ENCODE peak calls at places on chromosomes 5 and 9, in four cellular contexts. One of them, this sample, is unnamed.

GRCh38 chr5:150065886-150066285 is 20.5 kb downstream of the CSF1R start:
- DNase-seq in progenitor cell of endocrine pancreas: no peak
- DNase-seq in stimulated activated CD4-positive, alpha-beta T cell treated with anti-CD3 and anti-CD28 coated beads, Interleukin-2, amount 100 ng/mL, for 4 hours: no peak
- DNase-seq in iris pigment epithelial cell: peak; percentile 18
- DNase-seq in this sample: no peak

GRCh38 chr5:179732918-179733763 is 519 bp downstream of the MAML1 start:
- DNase-seq in progenitor cell of endocrine pancreas: peak; percentile 29
- DNase-seq in stimulated activated CD4-positive, alpha-beta T cell treated with anti-CD3 and anti-CD28 coated beads, Interleukin-2, amount 100 ng/mL, for 4 hours: peak; percentile 9
- DNase-seq in iris pigment epithelial cell: peak; percentile 39
- DNase-seq in this sample: peak; percentile 23

GRCh38 chr9:6686396-6686795 is 40.9 kb upstream of the GLDC start:
- DNase-seq in progenitor cell of endocrine pancreas: no peak
- DNase-seq in stimulated activated CD4-positive, alpha-beta T cell treated with anti-CD3 and anti-CD28 coated beads, Interleukin-2, amount 100 ng/mL, for 4 hours: no peak
- DNase-seq in iris pigment epithelial cell: peak; percentile 55
- DNase-seq in this sample: no peak

GRCh38 chr5:79641414-79641813 is 29.2 kb downstream of the TENT2 start:
- DNase-seq in progenitor cell of endocrine pancreas: no peak
- DNase-seq in stimulated activated CD4-positive, alpha-beta T cell treated with anti-CD3 and anti-CD28 coated beads, Interleukin-2, amount 100 ng/mL, for 4 hours: no peak
- DNase-seq in iris pigment epithelial cell: no peak
- DNase-seq in this sample: no peak

GRCh38 chr5:35371971-35372426 is 141.7 kb upstream of the PRLR start:
- DNase-seq in progenitor cell of endocrine pancreas: no peak
- DNase-seq in stimulated activated CD4-positive, alpha-beta T cell treated with anti-CD3 and anti-CD28 coated beads, Interleukin-2, amount 100 ng/mL, for 4 hours: no peak
- DNase-seq in iris pigment epithelial cell: no peak
- DNase-seq in this sample: no peak

GRCh38 chr9:124260769-124261603 is 3.2 kb downstream of the NEK6 start:
- DNase-seq in progenitor cell of endocrine pancreas: no peak
- DNase-seq in stimulated activated CD4-positive, alpha-beta T cell treated with anti-CD3 and anti-CD28 coated beads, Interleukin-2, amount 100 ng/mL, for 4 hours: no peak
- DNase-seq in iris pigment epithelial cell: peak; percentile 76
- DNase-seq in this sample: no peak

GRCh38 chr9:120970249-120970648 is 43.7 kb upstream of the TRAF1 start:
- DNase-seq in progenitor cell of endocrine pancreas: no peak
- DNase-seq in stimulated activated CD4-positive, alpha-beta T cell treated with anti-CD3 and anti-CD28 coated beads, Interleukin-2, amount 100 ng/mL, for 4 hours: no peak
- DNase-seq in iris pigment epithelial cell: peak; percentile 35
- DNase-seq in this sample: no peak

GRCh38 chr5:140038373-140038957 is 4.6 kb downstream of the NRG2 start:
- DNase-seq in progenitor cell of endocrine pancreas: no peak
- DNase-seq in stimulated activated CD4-positive, alpha-beta T cell treated with anti-CD3 and anti-CD28 coated beads, Interleukin-2, amount 100 ng/mL, for 4 hours: no peak
- DNase-seq in iris pigment epithelial cell: peak; percentile 34
- DNase-seq in this sample: no peak

GRCh38 chr5:122311888-122312669 is at the start of gene SNCAIP:
- DNase-seq in progenitor cell of endocrine pancreas: peak; percentile 36
- DNase-seq in stimulated activated CD4-positive, alpha-beta T cell treated with anti-CD3 and anti-CD28 coated beads, Interleukin-2, amount 100 ng/mL, for 4 hours: no peak
- DNase-seq in iris pigment epithelial cell: peak; percentile 47
- DNase-seq in this sample: peak; percentile 43

GRCh38 chr9:129070670-129071525 is 10.0 kb upstream of the DOLPP1 start:
- DNase-seq in progenitor cell of endocrine pancreas: no peak
- DNase-seq in stimulated activated CD4-positive, alpha-beta T cell treated with anti-CD3 and anti-CD28 coated beads, Interleukin-2, amount 100 ng/mL, for 4 hours: no peak
- DNase-seq in iris pigment epithelial cell: no peak
- DNase-seq in this sample: no peak

GRCh38 chr9:124339603-124340146 is 75.6 kb downstream of the PSMB7 start:
- DNase-seq in progenitor cell of endocrine pancreas: no peak
- DNase-seq in stimulated activated CD4-positive, alpha-beta T cell treated with anti-CD3 and anti-CD28 coated beads, Interleukin-2, amount 100 ng/mL, for 4 hours: no peak
- DNase-seq in iris pigment epithelial cell: no peak
- DNase-seq in this sample: no peak

GRCh38 chr9:38084556-38084880 is 15.5 kb upstream of the SHB start:
- DNase-seq in progenitor cell of endocrine pancreas: no peak
- DNase-seq in stimulated activated CD4-positive, alpha-beta T cell treated with anti-CD3 and anti-CD28 coated beads, Interleukin-2, amount 100 ng/mL, for 4 hours: no peak
- DNase-seq in iris pigment epithelial cell: no peak
- DNase-seq in this sample: no peak

GRCh38 chr5:57948091-57948490 is 465.5 kb upstream of the ACTBL2 start:
- DNase-seq in progenitor cell of endocrine pancreas: no peak
- DNase-seq in stimulated activated CD4-positive, alpha-beta T cell treated with anti-CD3 and anti-CD28 coated beads, Interleukin-2, amount 100 ng/mL, for 4 hours: no peak
- DNase-seq in iris pigment epithelial cell: no peak
- DNase-seq in this sample: no peak

GRCh38 chr9:4828776-4829175 is 36.0 kb downstream of the RCL1 start:
- DNase-seq in progenitor cell of endocrine pancreas: no peak
- DNase-seq in stimulated activated CD4-positive, alpha-beta T cell treated with anti-CD3 and anti-CD28 coated beads, Interleukin-2, amount 100 ng/mL, for 4 hours: no peak
- DNase-seq in iris pigment epithelial cell: peak; percentile 70
- DNase-seq in this sample: no peak

GRCh38 chr5:54701179-54701578 is 183.6 kb downstream of the SNX18 start:
- DNase-seq in progenitor cell of endocrine pancreas: no peak
- DNase-seq in stimulated activated CD4-positive, alpha-beta T cell treated with anti-CD3 and anti-CD28 coated beads, Interleukin-2, amount 100 ng/mL, for 4 hours: no peak
- DNase-seq in iris pigment epithelial cell: peak; percentile 96
- DNase-seq in this sample: no peak

GRCh38 chr5:123598028-123598689 is 86.2 kb downstream of the CSNK1G3 start:
- DNase-seq in progenitor cell of endocrine pancreas: no peak
- DNase-seq in stimulated activated CD4-positive, alpha-beta T cell treated with anti-CD3 and anti-CD28 coated beads, Interleukin-2, amount 100 ng/mL, for 4 hours: no peak
- DNase-seq in iris pigment epithelial cell: no peak
- DNase-seq in this sample: no peak

GRCh38 chr5:31664566-31664965 is 25.6 kb downstream of the PDZD2 start:
- DNase-seq in progenitor cell of endocrine pancreas: no peak
- DNase-seq in stimulated activated CD4-positive, alpha-beta T cell treated with anti-CD3 and anti-CD28 coated beads, Interleukin-2, amount 100 ng/mL, for 4 hours: no peak
- DNase-seq in iris pigment epithelial cell: peak; percentile 6
- DNase-seq in this sample: no peak

GRCh38 chr9:87711857-87712800 is 13.8 kb upstream of the CTSL start:
- DNase-seq in progenitor cell of endocrine pancreas: no peak
- DNase-seq in stimulated activated CD4-positive, alpha-beta T cell treated with anti-CD3 and anti-CD28 coated beads, Interleukin-2, amount 100 ng/mL, for 4 hours: no peak
- DNase-seq in iris pigment epithelial cell: peak; percentile 71
- DNase-seq in this sample: no peak

GRCh38 chr5:132420706-132421272 is 51.3 kb downstream of the SLC22A5 start:
- DNase-seq in progenitor cell of endocrine pancreas: no peak
- DNase-seq in stimulated activated CD4-positive, alpha-beta T cell treated with anti-CD3 and anti-CD28 coated beads, Interleukin-2, amount 100 ng/mL, for 4 hours: no peak
- DNase-seq in iris pigment epithelial cell: no peak
- DNase-seq in this sample: no peak

GRCh38 chr5:135472141-135472540 is 20.0 kb upstream of the TIFAB start:
- DNase-seq in progenitor cell of endocrine pancreas: no peak
- DNase-seq in stimulated activated CD4-positive, alpha-beta T cell treated with anti-CD3 and anti-CD28 coated beads, Interleukin-2, amount 100 ng/mL, for 4 hours: no peak
- DNase-seq in iris pigment epithelial cell: no peak
- DNase-seq in this sample: no peak

GRCh38 chr5:31921852-31922305 is 252.2 kb downstream of the GOLPH3 start:
- DNase-seq in progenitor cell of endocrine pancreas: no peak
- DNase-seq in stimulated activated CD4-positive, alpha-beta T cell treated with anti-CD3 and anti-CD28 coated beads, Interleukin-2, amount 100 ng/mL, for 4 hours: no peak
- DNase-seq in iris pigment epithelial cell: peak; percentile 77
- DNase-seq in this sample: no peak

GRCh38 chr9:92911496-92912475 is 33.9 kb upstream of the ZNF484 start:
- DNase-seq in progenitor cell of endocrine pancreas: no peak
- DNase-seq in stimulated activated CD4-positive, alpha-beta T cell treated with anti-CD3 and anti-CD28 coated beads, Interleukin-2, amount 100 ng/mL, for 4 hours: no peak
- DNase-seq in iris pigment epithelial cell: peak; percentile 41
- DNase-seq in this sample: no peak

GRCh38 chr9:70609542-70610286 is 195.3 kb upstream of the KLF9 start:
- DNase-seq in progenitor cell of endocrine pancreas: no peak
- DNase-seq in stimulated activated CD4-positive, alpha-beta T cell treated with anti-CD3 and anti-CD28 coated beads, Interleukin-2, amount 100 ng/mL, for 4 hours: no peak
- DNase-seq in iris pigment epithelial cell: peak; percentile 95
- DNase-seq in this sample: no peak

GRCh38 chr5:24644757-24645156 is at the start of gene CDH10:
- DNase-seq in progenitor cell of endocrine pancreas: peak; percentile 32
- DNase-seq in stimulated activated CD4-positive, alpha-beta T cell treated with anti-CD3 and anti-CD28 coated beads, Interleukin-2, amount 100 ng/mL, for 4 hours: no peak
- DNase-seq in iris pigment epithelial cell: peak; percentile 31
- DNase-seq in this sample: no peak

GRCh38 chr5:134456825-134457224 is 45.1 kb upstream of the CDKN2AIPNL start:
- DNase-seq in progenitor cell of endocrine pancreas: no peak
- DNase-seq in stimulated activated CD4-positive, alpha-beta T cell treated with anti-CD3 and anti-CD28 coated beads, Interleukin-2, amount 100 ng/mL, for 4 hours: no peak
- DNase-seq in iris pigment epithelial cell: no peak
- DNase-seq in this sample: no peak

GRCh38 chr5:125492977-125493376 is 746.5 kb upstream of the ZNF608 start:
- DNase-seq in progenitor cell of endocrine pancreas: no peak
- DNase-seq in stimulated activated CD4-positive, alpha-beta T cell treated with anti-CD3 and anti-CD28 coated beads, Interleukin-2, amount 100 ng/mL, for 4 hours: no peak
- DNase-seq in iris pigment epithelial cell: no peak
- DNase-seq in this sample: no peak

GRCh38 chr5:179553875-179554274 is 3.5 kb downstream of the RUFY1 start:
- DNase-seq in progenitor cell of endocrine pancreas: no peak
- DNase-seq in stimulated activated CD4-positive, alpha-beta T cell treated with anti-CD3 and anti-CD28 coated beads, Interleukin-2, amount 100 ng/mL, for 4 hours: no peak
- DNase-seq in iris pigment epithelial cell: peak; percentile 84
- DNase-seq in this sample: no peak

GRCh38 chr5:100643473-100643872 is 108.3 kb downstream of the FAM174A start:
- DNase-seq in progenitor cell of endocrine pancreas: no peak
- DNase-seq in stimulated activated CD4-positive, alpha-beta T cell treated with anti-CD3 and anti-CD28 coated beads, Interleukin-2, amount 100 ng/mL, for 4 hours: no peak
- DNase-seq in iris pigment epithelial cell: peak; percentile 43
- DNase-seq in this sample: no peak

GRCh38 chr5:88613051-88613450 is 269.9 kb downstream of the MEF2C start:
- DNase-seq in progenitor cell of endocrine pancreas: no peak
- DNase-seq in stimulated activated CD4-positive, alpha-beta T cell treated with anti-CD3 and anti-CD28 coated beads, Interleukin-2, amount 100 ng/mL, for 4 hours: no peak
- DNase-seq in iris pigment epithelial cell: no peak
- DNase-seq in this sample: no peak

GRCh38 chr5:145856285-145856818 is 16.5 kb downstream of the GRXCR2 start:
- DNase-seq in progenitor cell of endocrine pancreas: peak; percentile 11
- DNase-seq in stimulated activated CD4-positive, alpha-beta T cell treated with anti-CD3 and anti-CD28 coated beads, Interleukin-2, amount 100 ng/mL, for 4 hours: no peak
- DNase-seq in iris pigment epithelial cell: peak; percentile 71
- DNase-seq in this sample: peak; percentile 12